ENCODE peak calls at places on chromosomes 7 and 10, in four cellular contexts. One of them, this sample, is unnamed.
A peak's percentile ranks its signal among the peaks of the same experiment; 100 is the strongest.

GRCh38 chr7:2138146-2138765 is 94.5 kb downstream of the MAD1L1 start:
- DNase-seq in GM12878: peak; percentile 25
- DNase-seq in K562: no peak
- DNase-seq in SK-N-SH: peak; percentile 85
- DNase-seq in this sample: no peak

GRCh38 chr7:91185771-91186170 is 78.5 kb upstream of the FZD1 start:
- DNase-seq in GM12878: no peak
- DNase-seq in K562: no peak
- DNase-seq in SK-N-SH: no peak
- DNase-seq in this sample: no peak

GRCh38 chr10:9853405-9854010 is 1164.2 kb upstream of the CELF2 start:
- DNase-seq in GM12878: no peak
- DNase-seq in K562: no peak
- DNase-seq in SK-N-SH: peak; percentile 2
- DNase-seq in this sample: no peak

GRCh38 chr10:68501691-68502090 is 25.6 kb downstream of the SLC25A16 start:
- DNase-seq in GM12878: no peak
- DNase-seq in K562: no peak
- DNase-seq in SK-N-SH: no peak
- DNase-seq in this sample: no peak

GRCh38 chr10:34861293-34862004 is 46.4 kb upstream of the PARD3 start:
- DNase-seq in GM12878: no peak
- DNase-seq in K562: no peak
- DNase-seq in SK-N-SH: no peak
- DNase-seq in this sample: no peak

GRCh38 chr7:137003606-137004005 is 135.2 kb downstream of the CHRM2 start:
- DNase-seq in GM12878: no peak
- DNase-seq in K562: no peak
- DNase-seq in SK-N-SH: no peak
- DNase-seq in this sample: no peak

GRCh38 chr10:106436123-106436740 is 728.3 kb downstream of the SORCS1 start:
- DNase-seq in GM12878: no peak
- DNase-seq in K562: no peak
- DNase-seq in SK-N-SH: no peak
- DNase-seq in this sample: no peak

GRCh38 chr10:100122780-100123179 is 41.1 kb upstream of the CPN1 start:
- DNase-seq in GM12878: no peak
- DNase-seq in K562: no peak
- DNase-seq in SK-N-SH: no peak
- DNase-seq in this sample: no peak

GRCh38 chr10:29771376-29771775 is 136.6 kb upstream of the SVIL start:
- DNase-seq in GM12878: no peak
- DNase-seq in K562: no peak
- DNase-seq in SK-N-SH: no peak
- DNase-seq in this sample: no peak

GRCh38 chr10:100485336-100485735 is 22.5 kb downstream of the WNT8B start:
- DNase-seq in GM12878: no peak
- DNase-seq in K562: no peak
- DNase-seq in SK-N-SH: no peak
- DNase-seq in this sample: peak; percentile 46

GRCh38 chr7:30510124-30511074 is 5.8 kb upstream of the GGCT start:
- DNase-seq in GM12878: no peak
- DNase-seq in K562: peak; percentile 47
- DNase-seq in SK-N-SH: peak; percentile 52
- DNase-seq in this sample: peak; percentile 26

GRCh38 chr10:100696477-100696901 is 48.9 kb upstream of the PAX2 start:
- DNase-seq in GM12878: peak; percentile 37
- DNase-seq in K562: no peak
- DNase-seq in SK-N-SH: no peak
- DNase-seq in this sample: no peak

GRCh38 chr10:131929122-131929845 is 28.5 kb downstream of the PPP2R2D start:
- DNase-seq in GM12878: no peak
- DNase-seq in K562: peak; percentile 18
- DNase-seq in SK-N-SH: no peak
- DNase-seq in this sample: peak; percentile 31

GRCh38 chr7:108461855-108462254 is 5.6 kb upstream of the NRCAM start:
- DNase-seq in GM12878: no peak
- DNase-seq in K562: no peak
- DNase-seq in SK-N-SH: peak; percentile 73
- DNase-seq in this sample: no peak

DNA sequence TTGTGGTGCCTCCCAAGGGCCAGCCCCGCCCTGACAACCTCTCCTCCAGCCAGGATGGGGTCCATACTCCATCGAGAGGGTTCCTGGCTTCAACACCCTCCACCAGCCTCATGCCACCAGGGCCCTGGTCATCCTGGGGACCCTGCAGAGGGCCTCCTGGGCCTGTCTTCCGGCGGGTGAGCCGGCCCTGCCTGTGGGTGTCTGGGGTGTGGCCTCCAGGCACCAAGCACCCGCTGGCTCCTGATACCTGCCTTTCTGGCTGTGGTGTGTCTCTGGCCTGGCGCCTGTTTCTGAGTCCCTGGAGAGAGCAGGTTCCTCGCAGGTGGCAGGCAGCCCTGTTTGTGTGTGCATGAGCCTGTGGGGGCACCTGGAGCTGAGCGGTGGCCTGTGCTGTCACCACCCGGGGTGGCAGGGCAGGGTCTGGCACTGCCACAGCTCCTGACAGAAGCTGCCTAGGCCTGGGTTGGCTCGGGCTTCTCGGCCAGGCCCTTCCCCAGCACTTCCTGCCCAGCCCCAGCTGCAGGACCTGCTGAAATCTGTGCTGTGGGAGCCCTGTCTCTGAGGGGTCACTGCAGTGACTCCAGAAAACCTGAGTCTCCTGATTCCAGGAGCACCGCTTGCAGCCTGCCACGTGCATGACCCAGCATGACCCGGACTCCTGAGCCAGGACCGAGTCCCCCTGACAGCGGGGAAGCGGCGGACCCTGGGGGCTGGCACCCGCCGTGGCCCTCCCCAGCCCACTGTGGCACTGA is 18.4 kb downstream of the ADAM8 start:
- DNase-seq in GM12878: no peak
- DNase-seq in K562: no peak
- DNase-seq in SK-N-SH: no peak
- DNase-seq in this sample: no peak
- TF ChIP-seq MAX in GM12878: no peak
- TF ChIP-seq MAX in K562: no peak
- TF ChIP-seq MAX in SK-N-SH: no peak
- TF ChIP-seq MAX in this sample: no peak

DNA sequence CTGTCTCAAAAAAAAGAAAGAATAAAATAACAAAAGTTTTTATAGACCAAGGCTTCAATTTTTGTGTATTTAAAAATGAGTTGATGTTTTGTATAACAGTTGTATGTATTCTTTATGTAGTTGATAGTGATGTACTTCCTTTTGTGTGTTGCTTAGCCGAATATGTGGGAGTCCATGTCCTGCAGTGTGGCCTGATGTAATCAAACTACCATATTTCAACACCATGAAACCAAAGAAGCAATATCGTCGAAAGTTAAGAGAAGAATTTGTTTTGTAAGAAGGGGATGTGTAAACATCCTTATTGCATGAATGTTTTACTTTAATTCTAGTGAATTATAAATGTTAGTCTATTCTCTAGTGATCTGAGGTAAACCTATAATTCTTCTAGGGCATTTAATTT is 56.6 kb downstream of the MPLKIP start:
- DNase-seq in GM12878: no peak
- DNase-seq in K562: no peak
- DNase-seq in SK-N-SH: no peak
- DNase-seq in this sample: no peak
- TF ChIP-seq USF1 in GM12878: no peak
- TF ChIP-seq USF1 in K562: no peak
- TF ChIP-seq USF1 in SK-N-SH: no peak
- TF ChIP-seq USF1 in this sample: no peak

DNA sequence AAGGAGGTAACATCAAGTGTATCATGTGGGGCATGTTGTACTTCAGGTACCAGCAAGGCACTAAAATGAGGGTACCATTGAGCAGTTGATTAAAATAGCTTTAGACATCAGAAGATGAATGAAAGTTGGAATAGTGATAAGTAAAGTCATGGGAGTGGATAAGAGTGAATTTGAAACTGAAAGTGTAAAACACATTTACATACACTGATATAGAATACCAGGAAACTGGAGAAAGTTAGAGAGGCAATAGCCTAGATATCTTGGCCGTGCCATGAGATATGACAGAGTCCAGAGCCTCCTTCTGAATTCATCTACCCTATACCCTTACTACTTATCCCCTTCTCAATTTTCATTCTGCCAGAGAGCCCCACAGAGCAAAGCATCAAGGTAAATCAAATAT is 76.6 kb downstream of the GRM3 start:
- DNase-seq in GM12878: no peak
- DNase-seq in K562: no peak
- DNase-seq in SK-N-SH: no peak
- DNase-seq in this sample: no peak
- TF ChIP-seq MAX in GM12878: no peak
- TF ChIP-seq MAX in K562: no peak
- TF ChIP-seq MAX in SK-N-SH: no peak
- TF ChIP-seq MAX in this sample: no peak

GRCh38 chr7:135251502-135252327 is 18.1 kb downstream of the STRA8 start:
- DNase-seq in GM12878: peak; percentile 45
- DNase-seq in K562: no peak
- DNase-seq in SK-N-SH: no peak
- DNase-seq in this sample: no peak

GRCh38 chr7:135249901-135250300 is 16.3 kb downstream of the STRA8 start:
- DNase-seq in GM12878: no peak
- DNase-seq in K562: no peak
- DNase-seq in SK-N-SH: no peak
- DNase-seq in this sample: no peak

GRCh38 chr7:135257790-135258189 is 24.2 kb downstream of the STRA8 start:
- DNase-seq in GM12878: no peak
- DNase-seq in K562: no peak
- DNase-seq in SK-N-SH: no peak
- DNase-seq in this sample: no peak

GRCh38 chr7:135258585-135258984 is 24.9 kb downstream of the STRA8 start:
- DNase-seq in GM12878: no peak
- DNase-seq in K562: no peak
- DNase-seq in SK-N-SH: no peak
- DNase-seq in this sample: no peak

DNA sequence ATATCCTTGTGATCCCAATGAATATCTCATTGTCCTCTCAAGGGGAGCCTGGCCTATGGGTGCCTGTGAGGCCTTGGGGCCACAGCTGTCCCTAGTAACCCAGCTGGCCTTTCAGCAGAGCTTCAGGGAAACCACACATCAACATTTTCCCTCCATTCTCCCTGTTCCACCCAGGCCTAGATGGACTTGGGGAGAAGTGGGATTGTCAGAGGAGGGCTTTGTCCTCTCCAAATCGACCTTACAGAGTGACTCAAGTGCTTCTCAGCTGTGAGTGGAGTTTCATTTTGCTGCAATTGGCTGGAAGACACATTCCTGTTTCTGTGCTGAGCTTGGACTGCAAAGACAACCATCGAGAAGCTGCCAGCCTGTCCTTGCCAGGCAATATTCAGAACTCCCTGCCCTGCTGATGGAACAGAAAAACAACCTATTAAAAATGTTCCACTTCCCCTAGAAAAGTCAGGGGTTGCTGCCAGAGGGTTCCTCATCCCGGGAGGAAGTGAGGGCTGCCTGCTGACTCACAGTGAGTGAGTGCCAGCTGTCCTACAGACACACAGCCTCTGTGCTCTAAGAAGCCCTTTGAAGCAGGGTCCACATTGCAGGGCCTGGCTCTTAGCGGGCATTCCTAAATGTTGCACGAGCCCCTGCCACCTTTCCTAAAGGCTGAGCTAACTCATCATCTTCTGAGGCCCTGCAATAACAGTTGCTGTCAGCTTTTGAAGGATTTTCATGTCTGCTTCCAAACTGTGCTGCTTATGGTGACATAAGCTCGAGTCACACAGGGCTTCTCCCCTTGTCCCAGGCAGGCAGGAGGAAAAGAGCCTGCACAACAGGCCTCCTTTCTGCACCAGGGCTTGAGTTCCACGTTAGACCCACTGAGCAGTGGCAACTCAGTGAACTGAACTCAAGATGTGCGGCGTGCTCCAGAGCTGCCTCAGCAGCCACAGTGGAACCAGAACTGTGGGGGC is 20.5 kb downstream of the STRA8 start:
- DNase-seq in GM12878: no peak
- DNase-seq in K562: no peak
- DNase-seq in SK-N-SH: no peak
- DNase-seq in this sample: no peak
- TF ChIP-seq USF1 in GM12878: no peak
- TF ChIP-seq USF1 in K562: no peak
- TF ChIP-seq USF1 in SK-N-SH: no peak
- TF ChIP-seq USF1 in this sample: no peak

GRCh38 chr7:122885583-122886356 is 490 bp downstream of the CADPS2 start:
- DNase-seq in GM12878: no peak
- DNase-seq in K562: peak; percentile 27
- DNase-seq in SK-N-SH: peak; percentile 79
- DNase-seq in this sample: peak; percentile 64
- TF ChIP-seq MAX in GM12878: no peak
- TF ChIP-seq MAX in K562: no peak
- TF ChIP-seq MAX in SK-N-SH: no peak
- TF ChIP-seq MAX in this sample: no peak

GRCh38 chr7:143380646-143381426 is at the start of gene ZYX:
- DNase-seq in GM12878: peak; percentile 39
- DNase-seq in K562: peak; percentile 98
- DNase-seq in SK-N-SH: peak; percentile 99
- DNase-seq in this sample: peak; percentile 94

GRCh38 chr7:143382791-143383641 is 1.9 kb downstream of the ZYX start:
- DNase-seq in GM12878: no peak
- DNase-seq in K562: no peak
- DNase-seq in SK-N-SH: no peak
- DNase-seq in this sample: no peak

GRCh38 chr7:143380264-143380645 is 890 bp upstream of the ZYX start:
- DNase-seq in GM12878: peak; percentile 46
- DNase-seq in K562: peak; percentile 81
- DNase-seq in SK-N-SH: peak; percentile 90
- DNase-seq in this sample: peak; percentile 89

GRCh38 chr7:143382126-143382790 is 1.1 kb downstream of the ZYX start:
- DNase-seq in GM12878: no peak
- DNase-seq in K562: peak; percentile 71
- DNase-seq in SK-N-SH: no peak
- DNase-seq in this sample: no peak

GRCh38 chr7:143381427-143382125 is 431 bp downstream of the ZYX start:
- DNase-seq in GM12878: no peak
- DNase-seq in K562: no peak
- DNase-seq in SK-N-SH: peak; percentile 89
- DNase-seq in this sample: no peak
- TF ChIP-seq USF1 in GM12878: no peak
- TF ChIP-seq USF1 in K562: no peak
- TF ChIP-seq USF1 in SK-N-SH: no peak
- TF ChIP-seq USF1 in this sample: no peak

GRCh38 chr7:49483142-49483541 is 290.3 kb upstream of the VWC2 start:
- DNase-seq in GM12878: no peak
- DNase-seq in K562: no peak
- DNase-seq in SK-N-SH: peak; percentile 6
- DNase-seq in this sample: peak; percentile 11
- TF ChIP-seq MAX in GM12878: no peak
- TF ChIP-seq MAX in K562: no peak
- TF ChIP-seq MAX in SK-N-SH: no peak
- TF ChIP-seq MAX in this sample: no peak

GRCh38 chr7:21327422-21328191 is 100.3 kb upstream of the SP4 start:
- DNase-seq in GM12878: no peak
- DNase-seq in K562: no peak
- DNase-seq in SK-N-SH: no peak
- DNase-seq in this sample: no peak

GRCh38 chr7:21326916-21327315 is 101.0 kb upstream of the SP4 start:
- DNase-seq in GM12878: no peak
- DNase-seq in K562: no peak
- DNase-seq in SK-N-SH: no peak
- DNase-seq in this sample: no peak

GRCh38 chr7:21330462-21331178 is 97.3 kb upstream of the SP4 start:
- DNase-seq in GM12878: no peak
- DNase-seq in K562: no peak
- DNase-seq in SK-N-SH: no peak
- DNase-seq in this sample: no peak
- TF ChIP-seq USF1 in GM12878: no peak
- TF ChIP-seq USF1 in K562: no peak
- TF ChIP-seq USF1 in SK-N-SH: no peak
- TF ChIP-seq USF1 in this sample: no peak